ENCODE peak calls at places on chromosomes 7 and 10, in four cellular contexts. One of them, this sample, is unnamed.

GRCh38 chr7:98681496-98681895 is 64.4 kb downstream of the NPTX2 start:
- DNase-seq in SK-MEL-5: no peak
- DNase-seq in naive thymus-derived CD8-positive, alpha-beta T cell: no peak
- DNase-seq in ACHN: no peak
- DNase-seq in this sample: no peak

GRCh38 chr7:466465-467191 is 53.0 kb downstream of the PDGFA start:
- DNase-seq in SK-MEL-5: no peak
- DNase-seq in ACHN: no peak
- DNase-seq in naive thymus-derived CD8-positive, alpha-beta T cell: no peak
- DNase-seq in this sample: no peak

GRCh38 chr10:127860632-127861031 is 32.1 kb downstream of the CLRN3 start:
- DNase-seq in naive thymus-derived CD8-positive, alpha-beta T cell: no peak
- DNase-seq in ACHN: no peak
- DNase-seq in SK-MEL-5: no peak
- DNase-seq in this sample: no peak

GRCh38 chr7:20307119-20307518 is 23.6 kb upstream of the ITGB8 start:
- DNase-seq in SK-MEL-5: peak; percentile 34
- DNase-seq in naive thymus-derived CD8-positive, alpha-beta T cell: no peak
- DNase-seq in ACHN: peak; percentile 21
- DNase-seq in this sample: no peak

GRCh38 chr7:92835140-92835850 is 1.1 kb downstream of the CDK6 start:
- DNase-seq in naive thymus-derived CD8-positive, alpha-beta T cell: peak; percentile 23
- DNase-seq in ACHN: peak; percentile 87
- DNase-seq in SK-MEL-5: peak; percentile 70
- DNase-seq in this sample: peak; percentile 22

GRCh38 chr10:43843331-43844101 is 194.8 kb upstream of the ZNF32 start:
- DNase-seq in naive thymus-derived CD8-positive, alpha-beta T cell: no peak
- DNase-seq in SK-MEL-5: no peak
- DNase-seq in ACHN: no peak
- DNase-seq in this sample: no peak

GRCh38 chr10:73908853-73909611 is 1.9 kb upstream of the PLAU start:
- DNase-seq in naive thymus-derived CD8-positive, alpha-beta T cell: no peak
- DNase-seq in SK-MEL-5: peak; percentile 28
- DNase-seq in ACHN: peak; percentile 94
- DNase-seq in this sample: no peak

GRCh38 chr7:47191876-47192291 is 390.0 kb downstream of the TNS3 start:
- DNase-seq in SK-MEL-5: no peak
- DNase-seq in naive thymus-derived CD8-positive, alpha-beta T cell: no peak
- DNase-seq in ACHN: no peak
- DNase-seq in this sample: no peak

GRCh38 chr10:69686866-69687265 is 56.8 kb downstream of the FAM241B start:
- DNase-seq in SK-MEL-5: no peak
- DNase-seq in naive thymus-derived CD8-positive, alpha-beta T cell: no peak
- DNase-seq in ACHN: no peak
- DNase-seq in this sample: no peak

GRCh38 chr10:30719832-30720231 is 90.3 kb upstream of the LYZL2 start:
- DNase-seq in naive thymus-derived CD8-positive, alpha-beta T cell: no peak
- DNase-seq in SK-MEL-5: no peak
- DNase-seq in ACHN: no peak
- DNase-seq in this sample: no peak

GRCh38 chr7:127337581-127337980 is 54.9 kb downstream of the ZNF800 start:
- DNase-seq in naive thymus-derived CD8-positive, alpha-beta T cell: no peak
- DNase-seq in SK-MEL-5: no peak
- DNase-seq in ACHN: no peak
- DNase-seq in this sample: no peak

GRCh38 chr7:23469150-23469960 is 936 bp downstream of the IGF2BP3 start:
- DNase-seq in ACHN: no peak
- DNase-seq in naive thymus-derived CD8-positive, alpha-beta T cell: no peak
- DNase-seq in SK-MEL-5: no peak
- DNase-seq in this sample: no peak

This sample was measured in CD4-positive, alpha-beta T cell.